ENCODE peak calls at places on chromosome 10, in four cellular contexts. One of them, this sample, is unnamed.

GRCh38 chr10:36634916-36635315 is 490.5 kb upstream of the ANKRD30A start:
- DNase-seq in non-pigmented ciliary epithelial cell: peak; percentile 19
- DNase-seq in lower leg skin: no peak
- DNase-seq in right cardiac atrium: no peak
- DNase-seq in this sample: no peak

GRCh38 chr10:108598831-108599230 is 1324.5 kb downstream of the XPNPEP1 start:
- DNase-seq in non-pigmented ciliary epithelial cell: no peak
- DNase-seq in lower leg skin: no peak
- DNase-seq in right cardiac atrium: no peak
- DNase-seq in this sample: no peak

GRCh38 chr10:30233186-30233958 is 115.7 kb downstream of the MTPAP start:
- DNase-seq in non-pigmented ciliary epithelial cell: no peak
- DNase-seq in lower leg skin: no peak
- DNase-seq in right cardiac atrium: no peak
- DNase-seq in this sample: peak; percentile 8

GRCh38 chr10:124364674-124365073 is 54.0 kb downstream of the OAT start:
- DNase-seq in non-pigmented ciliary epithelial cell: no peak
- DNase-seq in lower leg skin: no peak
- DNase-seq in right cardiac atrium: no peak
- DNase-seq in this sample: no peak

GRCh38 chr10:68218786-68219185 is 13.1 kb downstream of the ATOH7 start:
- DNase-seq in non-pigmented ciliary epithelial cell: no peak
- DNase-seq in lower leg skin: no peak
- DNase-seq in right cardiac atrium: no peak
- DNase-seq in this sample: no peak

GRCh38 chr10:121735248-121735647 is 137.0 kb upstream of the FGFR2 start:
- DNase-seq in non-pigmented ciliary epithelial cell: no peak
- DNase-seq in lower leg skin: no peak
- DNase-seq in right cardiac atrium: no peak
- DNase-seq in this sample: no peak

GRCh38 chr10:26214004-26214403 is 2.6 kb upstream of the GAD2 start:
- DNase-seq in non-pigmented ciliary epithelial cell: no peak
- DNase-seq in lower leg skin: no peak
- DNase-seq in right cardiac atrium: no peak
- DNase-seq in this sample: no peak

GRCh38 chr10:50512214-50512595 is 111.6 kb downstream of the SGMS1 start:
- DNase-seq in non-pigmented ciliary epithelial cell: no peak
- DNase-seq in lower leg skin: no peak
- DNase-seq in right cardiac atrium: no peak
- DNase-seq in this sample: no peak

GRCh38 chr10:87658383-87658795 is 1.3 kb upstream of the PAPSS2 start:
- DNase-seq in non-pigmented ciliary epithelial cell: no peak
- DNase-seq in lower leg skin: no peak
- DNase-seq in right cardiac atrium: no peak
- DNase-seq in this sample: no peak

GRCh38 chr10:28592953-28593352 is 60.0 kb downstream of the WAC start:
- DNase-seq in non-pigmented ciliary epithelial cell: peak; percentile 60
- DNase-seq in lower leg skin: no peak
- DNase-seq in right cardiac atrium: no peak
- DNase-seq in this sample: no peak

GRCh38 chr10:71773221-71773971 is at the start of gene VSIR:
- DNase-seq in non-pigmented ciliary epithelial cell: no peak
- DNase-seq in lower leg skin: peak; percentile 98
- DNase-seq in right cardiac atrium: peak; percentile 97
- DNase-seq in this sample: peak; percentile 80

GRCh38 chr10:5092375-5092774 is 1.8 kb upstream of the AKR1C3 start:
- DNase-seq in non-pigmented ciliary epithelial cell: no peak
- DNase-seq in lower leg skin: no peak
- DNase-seq in right cardiac atrium: no peak
- DNase-seq in this sample: no peak